ENCODE peak calls at places on chromosomes 11 and 22, in nine cellular contexts. J is ovary, S is stomach, N is K562, H is sigmoid colon, U is A549, L is tibial nerve, C is suprapubic skin, M is HepG2. A is an unnamed sample.

GRCh38 chr11:66299189-66299588 is 7.5 kb downstream of the TMEM151A start:
- DNase-seq in J (no peak), S (no peak), N (no peak), H (no peak), U (no peak), L (no peak), C (no peak), M (no peak), A (no peak)

GRCh38 chr11:46120361-46120710 is 918 bp downstream of the PHF21A start:
- DNase-seq in J (peak), S (no peak), N (no peak), H (peak), U (no peak), L (no peak), C (no peak), M (no peak), A (peak)

GRCh38 chr11:67045314-67045713 is 11.3 kb upstream of the RHOD start:
- DNase-seq in J (no peak), S (no peak), N (peak), H (no peak), U (peak), L (no peak), C (no peak), M (no peak), A (no peak)

GRCh38 chr11:122784325-122785155 is 53.8 kb upstream of the CRTAM start:
- DNase-seq in J (peak), S (no peak), N (no peak), H (peak), U (no peak), L (peak), C (no peak), M (no peak), A (no peak)

GRCh38 chr22:24089951-24090350 is 78.8 kb downstream of the CABIN1 start:
- DNase-seq in J (no peak), S (no peak), N (no peak), H (peak), U (no peak), L (no peak), C (peak), M (no peak), A (no peak)

GRCh38 chr11:23406131-23406819 is 546.0 kb upstream of the CCDC179 start:
- DNase-seq in J (peak), S (no peak), N (peak), H (peak), U (no peak), L (no peak), C (no peak), M (no peak), A (no peak)

GRCh38 chr11:67500818-67501584 is 4.2 kb downstream of the PITPNM1 start:
- DNase-seq in J (no peak), S (no peak), N (no peak), H (no peak), U (no peak), L (no peak), C (no peak), M (no peak), A (no peak)

GRCh38 chr22:32352681-32353080 is 5.0 kb upstream of the RFPL3 start:
- DNase-seq in J (no peak), S (no peak), N (no peak), H (no peak), U (peak), L (no peak), C (no peak), M (no peak), A (no peak)

GRCh38 chr11:29018631-29019030 is 910.4 kb downstream of the METTL15 start:
- DNase-seq in J (no peak), S (no peak), N (no peak), H (no peak), U (peak), L (no peak), C (no peak), M (no peak), A (no peak)

GRCh38 chr11:68107689-68108088 is 13.5 kb downstream of the CHKA start:
- DNase-seq in J (no peak), S (no peak), N (no peak), H (peak), U (no peak), L (no peak), C (no peak), M (peak), A (no peak)

GRCh38 chr11:17431139-17431538 is 42.7 kb upstream of the KCNJ11 start:
- DNase-seq in J (no peak), S (no peak), N (no peak), H (no peak), U (no peak), L (no peak), C (no peak), M (no peak), A (no peak)

GRCh38 chr11:2927851-2928604 is 1.2 kb downstream of the PHLDA2 start:
- DNase-seq in J (no peak), S (no peak), N (peak), H (no peak), U (peak), L (no peak), C (no peak), M (no peak), A (peak)
- TF ChIP-seq EP300 in J (no peak), S (no peak), N (no peak), H (no peak), U (no peak), L (no peak), C (no peak), M (no peak), A (no peak)

GRCh38 chr11:131771471-131771870 is 401.1 kb downstream of the NTM start:
- DNase-seq in J (no peak), S (no peak), N (no peak), H (no peak), U (no peak), L (no peak), C (no peak), M (no peak), A (no peak)
- TF ChIP-seq POLR2A in J (no peak), S (no peak), N (no peak), H (no peak), U (no peak), L (no peak), C (no peak), M (no peak), A (no peak)

DNA sequence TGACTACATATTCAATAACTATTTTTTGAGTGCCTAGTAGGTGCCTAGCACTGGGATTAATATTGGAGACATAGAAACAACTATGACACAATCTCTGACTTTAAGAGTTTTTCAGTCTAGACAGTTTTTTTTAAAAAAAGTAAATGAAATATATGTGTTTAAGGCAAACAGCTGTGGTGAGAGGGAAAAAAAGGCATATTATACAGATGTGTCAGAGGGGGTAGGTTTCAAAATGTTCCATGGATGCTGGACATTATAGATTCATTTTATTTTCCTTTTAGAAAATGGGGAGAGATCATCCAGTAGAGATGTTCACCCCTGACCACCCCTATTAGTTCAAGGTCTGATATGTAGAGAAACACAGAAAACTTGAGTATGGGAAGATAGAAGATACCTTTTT is 90.8 kb downstream of the LUZP2 start:
- DNase-seq in J (no peak), S (no peak), N (no peak), H (no peak), U (no peak), L (no peak), C (no peak), M (no peak), A (no peak)
- TF ChIP-seq EP300 in J (no peak), S (no peak), N (no peak), H (no peak), U (no peak), L (no peak), C (no peak), M (no peak), A (no peak)

DNA sequence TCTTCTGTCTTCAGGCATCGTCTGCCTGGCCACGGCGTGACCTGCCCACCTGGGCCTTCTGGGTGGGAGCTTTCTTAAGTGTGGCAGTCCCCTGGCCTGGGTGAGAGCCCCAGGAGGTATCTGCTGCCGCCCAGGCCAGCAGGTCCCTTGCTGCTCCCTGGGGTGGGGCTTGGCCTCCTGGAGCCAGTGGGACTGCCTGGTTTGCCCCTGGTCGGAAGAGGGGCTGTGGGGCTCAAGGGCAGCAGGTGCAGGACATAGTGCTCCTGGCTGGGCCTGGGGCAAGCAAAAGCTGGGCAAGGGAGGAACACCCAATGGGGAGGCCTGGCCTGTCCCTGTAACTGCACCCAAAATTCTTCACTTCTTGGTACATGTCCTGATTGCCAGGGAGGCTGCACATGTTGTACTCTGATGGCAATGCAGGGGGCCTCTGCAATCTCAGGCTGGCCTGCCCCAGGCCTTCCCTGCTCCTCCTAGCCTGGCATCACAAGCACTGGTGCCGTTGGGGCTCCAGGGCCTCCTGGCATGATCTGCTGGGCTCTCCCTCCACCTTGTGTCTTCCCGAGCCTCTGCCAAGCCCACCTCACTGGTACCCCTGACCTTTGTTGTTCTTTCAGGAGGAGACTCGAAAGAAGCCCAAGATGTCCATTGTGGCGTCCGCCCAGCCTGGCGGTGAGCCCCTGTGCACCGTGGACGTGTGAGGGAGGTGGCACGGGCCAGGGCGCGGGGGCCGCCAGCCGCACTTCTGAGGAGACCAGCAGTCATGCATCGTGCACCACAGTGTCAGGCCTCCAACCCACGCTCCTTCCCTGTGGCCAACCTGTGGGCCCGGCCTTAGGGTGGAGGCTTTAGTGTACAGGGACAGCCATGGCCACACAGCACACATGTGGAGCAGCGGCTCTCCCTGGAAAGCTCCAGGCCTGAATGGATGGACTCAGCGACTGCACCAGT is 6.2 kb upstream of the RANBP1 start:
- DNase-seq in J (no peak), S (no peak), N (no peak), H (no peak), U (no peak), L (no peak), C (no peak), M (no peak), A (no peak)
- TF ChIP-seq POLR2A in J (no peak), S (no peak), N (peak), H (no peak), U (no peak), L (no peak), C (no peak), M (peak), A (no peak)